ENCODE peak calls at places on chromosomes 1 and 21, in four cellular contexts. One of them, this sample, is unnamed.
A peak's percentile ranks its signal among the peaks of the same experiment; 100 is the strongest.

GRCh38 chr1:159594581-159594980 is 7.0 kb downstream of the APCS start:
- DNase-seq in fibroblast of mammary gland: peak; percentile 31
- DNase-seq in nephron progenitor cell: no peak
- DNase-seq in progenitor cell of endocrine pancreas: no peak
- DNase-seq in this sample: no peak

GRCh38 chr1:47575855-47576757 is 138.3 kb downstream of the FOXD2 start:
- DNase-seq in fibroblast of mammary gland: peak; percentile 41
- DNase-seq in progenitor cell of endocrine pancreas: no peak
- DNase-seq in nephron progenitor cell: no peak
- DNase-seq in this sample: no peak

GRCh38 chr1:7299994-7300393 is 471.1 kb upstream of the VAMP3 start:
- DNase-seq in nephron progenitor cell: no peak
- DNase-seq in fibroblast of mammary gland: peak; percentile 88
- DNase-seq in progenitor cell of endocrine pancreas: no peak
- DNase-seq in this sample: no peak

GRCh38 chr21:32173106-32173755 is 105.6 kb downstream of the MIS18A start:
- DNase-seq in progenitor cell of endocrine pancreas: no peak
- DNase-seq in nephron progenitor cell: no peak
- DNase-seq in fibroblast of mammary gland: no peak
- DNase-seq in this sample: no peak

GRCh38 chr1:79005945-79006344 is 585 bp downstream of the ADGRL4 start:
- DNase-seq in nephron progenitor cell: no peak
- DNase-seq in progenitor cell of endocrine pancreas: no peak
- DNase-seq in fibroblast of mammary gland: peak; percentile 17
- DNase-seq in this sample: no peak

GRCh38 chr1:240737761-240738265 is 125.9 kb upstream of the GREM2 start:
- DNase-seq in nephron progenitor cell: no peak
- DNase-seq in fibroblast of mammary gland: no peak
- DNase-seq in progenitor cell of endocrine pancreas: no peak
- DNase-seq in this sample: no peak

GRCh38 chr1:245031041-245031440 is 123.7 kb upstream of the KIF26B start:
- DNase-seq in nephron progenitor cell: no peak
- DNase-seq in progenitor cell of endocrine pancreas: no peak
- DNase-seq in fibroblast of mammary gland: peak; percentile 11
- DNase-seq in this sample: no peak

GRCh38 chr1:46675549-46676314 is 4.1 kb downstream of the TEX38 start:
- DNase-seq in fibroblast of mammary gland: no peak
- DNase-seq in nephron progenitor cell: no peak
- DNase-seq in progenitor cell of endocrine pancreas: no peak
- DNase-seq in this sample: no peak

GRCh38 chr1:34977210-34977471 is 8.0 kb downstream of the TMEM35B start:
- DNase-seq in fibroblast of mammary gland: no peak
- DNase-seq in nephron progenitor cell: no peak
- DNase-seq in progenitor cell of endocrine pancreas: no peak
- DNase-seq in this sample: peak; percentile 57

GRCh38 chr21:44618504-44618903 is 6.6 kb downstream of the KRTAP10-8 start:
- DNase-seq in nephron progenitor cell: no peak
- DNase-seq in progenitor cell of endocrine pancreas: no peak
- DNase-seq in fibroblast of mammary gland: no peak
- DNase-seq in this sample: peak; percentile 40

GRCh38 chr1:232841823-232842565 is 36.8 kb downstream of the MAP10 start:
- DNase-seq in fibroblast of mammary gland: no peak
- DNase-seq in nephron progenitor cell: no peak
- DNase-seq in progenitor cell of endocrine pancreas: no peak
- DNase-seq in this sample: no peak

GRCh38 chr1:40899230-40899870 is 37.2 kb upstream of the CITED4 start:
- DNase-seq in nephron progenitor cell: no peak
- DNase-seq in fibroblast of mammary gland: no peak
- DNase-seq in progenitor cell of endocrine pancreas: no peak
- DNase-seq in this sample: no peak

GRCh38 chr1:197671140-197671539 is 104.1 kb downstream of the DENND1B start:
- DNase-seq in fibroblast of mammary gland: peak; percentile 48
- DNase-seq in progenitor cell of endocrine pancreas: no peak
- DNase-seq in nephron progenitor cell: no peak
- DNase-seq in this sample: no peak

GRCh38 chr21:23811802-23812201 is 1795.5 kb downstream of the MRPL39 start:
- DNase-seq in progenitor cell of endocrine pancreas: no peak
- DNase-seq in nephron progenitor cell: no peak
- DNase-seq in fibroblast of mammary gland: no peak
- DNase-seq in this sample: no peak

GRCh38 chr1:165914136-165914798 is 86.9 kb downstream of the UCK2 start:
- DNase-seq in nephron progenitor cell: peak; percentile 62
- DNase-seq in fibroblast of mammary gland: peak; percentile 86
- DNase-seq in progenitor cell of endocrine pancreas: peak; percentile 46
- DNase-seq in this sample: peak; percentile 69

GRCh38 chr1:17259233-17259873 is 10.5 kb downstream of the PADI3 start:
- DNase-seq in nephron progenitor cell: no peak
- DNase-seq in progenitor cell of endocrine pancreas: no peak
- DNase-seq in fibroblast of mammary gland: peak; percentile 55
- DNase-seq in this sample: no peak

GRCh38 chr1:70910013-70910412 is 137.6 kb downstream of the PTGER3 start:
- DNase-seq in nephron progenitor cell: no peak
- DNase-seq in progenitor cell of endocrine pancreas: no peak
- DNase-seq in fibroblast of mammary gland: no peak
- DNase-seq in this sample: no peak

GRCh38 chr1:38500352-38500751 is 359.2 kb downstream of the RRAGC start:
- DNase-seq in fibroblast of mammary gland: no peak
- DNase-seq in nephron progenitor cell: no peak
- DNase-seq in progenitor cell of endocrine pancreas: no peak
- DNase-seq in this sample: no peak

GRCh38 chr1:39113109-39113743 is 87.1 kb downstream of the NDUFS5 start:
- DNase-seq in progenitor cell of endocrine pancreas: no peak
- DNase-seq in fibroblast of mammary gland: no peak
- DNase-seq in nephron progenitor cell: no peak
- DNase-seq in this sample: no peak

GRCh38 chr1:232899839-232900238 is 50.6 kb upstream of the NTPCR start:
- DNase-seq in fibroblast of mammary gland: no peak
- DNase-seq in nephron progenitor cell: no peak
- DNase-seq in progenitor cell of endocrine pancreas: no peak
- DNase-seq in this sample: no peak

GRCh38 chr1:117659565-117660264 is 53.9 kb downstream of the TENT5C start:
- DNase-seq in nephron progenitor cell: no peak
- DNase-seq in progenitor cell of endocrine pancreas: no peak
- DNase-seq in fibroblast of mammary gland: no peak
- DNase-seq in this sample: no peak

GRCh38 chr1:244254467-244254866 is 197.2 kb downstream of the ADSS2 start:
- DNase-seq in fibroblast of mammary gland: no peak
- DNase-seq in nephron progenitor cell: no peak
- DNase-seq in progenitor cell of endocrine pancreas: no peak
- DNase-seq in this sample: peak; percentile 45

GRCh38 chr1:192538407-192539311 is 36.9 kb upstream of the RGS1 start:
- DNase-seq in nephron progenitor cell: no peak
- DNase-seq in progenitor cell of endocrine pancreas: no peak
- DNase-seq in fibroblast of mammary gland: peak; percentile 67
- DNase-seq in this sample: no peak

GRCh38 chr1:150134537-150134936 is 15.2 kb upstream of the PLEKHO1 start:
- DNase-seq in nephron progenitor cell: no peak
- DNase-seq in progenitor cell of endocrine pancreas: no peak
- DNase-seq in fibroblast of mammary gland: no peak
- DNase-seq in this sample: no peak

GRCh38 chr1:44407430-44408180 is 2.5 kb downstream of the RNF220 start:
- DNase-seq in nephron progenitor cell: peak; percentile 70
- DNase-seq in progenitor cell of endocrine pancreas: peak; percentile 25
- DNase-seq in fibroblast of mammary gland: no peak
- DNase-seq in this sample: no peak

GRCh38 chr21:45379171-45379900 is 25.6 kb upstream of the COL18A1 start:
- DNase-seq in nephron progenitor cell: no peak
- DNase-seq in fibroblast of mammary gland: no peak
- DNase-seq in progenitor cell of endocrine pancreas: no peak
- DNase-seq in this sample: peak; percentile 3

GRCh38 chr1:117044217-117044616 is 15.9 kb upstream of the TTF2 start:
- DNase-seq in fibroblast of mammary gland: no peak
- DNase-seq in nephron progenitor cell: no peak
- DNase-seq in progenitor cell of endocrine pancreas: no peak
- DNase-seq in this sample: no peak

GRCh38 chr1:94792473-94792875 is 27.7 kb upstream of the SLC44A3 start:
- DNase-seq in nephron progenitor cell: no peak
- DNase-seq in fibroblast of mammary gland: peak; percentile 87
- DNase-seq in progenitor cell of endocrine pancreas: no peak
- DNase-seq in this sample: no peak

GRCh38 chr1:96771847-96772246 is 50.3 kb downstream of the PTBP2 start:
- DNase-seq in nephron progenitor cell: no peak
- DNase-seq in fibroblast of mammary gland: no peak
- DNase-seq in progenitor cell of endocrine pancreas: no peak
- DNase-seq in this sample: no peak
- TF ChIP-seq CTCF in nephron progenitor cell: no peak
- TF ChIP-seq CTCF in fibroblast of mammary gland: no peak
- TF ChIP-seq CTCF in progenitor cell of endocrine pancreas: no peak
- TF ChIP-seq CTCF in this sample: no peak

DNA sequence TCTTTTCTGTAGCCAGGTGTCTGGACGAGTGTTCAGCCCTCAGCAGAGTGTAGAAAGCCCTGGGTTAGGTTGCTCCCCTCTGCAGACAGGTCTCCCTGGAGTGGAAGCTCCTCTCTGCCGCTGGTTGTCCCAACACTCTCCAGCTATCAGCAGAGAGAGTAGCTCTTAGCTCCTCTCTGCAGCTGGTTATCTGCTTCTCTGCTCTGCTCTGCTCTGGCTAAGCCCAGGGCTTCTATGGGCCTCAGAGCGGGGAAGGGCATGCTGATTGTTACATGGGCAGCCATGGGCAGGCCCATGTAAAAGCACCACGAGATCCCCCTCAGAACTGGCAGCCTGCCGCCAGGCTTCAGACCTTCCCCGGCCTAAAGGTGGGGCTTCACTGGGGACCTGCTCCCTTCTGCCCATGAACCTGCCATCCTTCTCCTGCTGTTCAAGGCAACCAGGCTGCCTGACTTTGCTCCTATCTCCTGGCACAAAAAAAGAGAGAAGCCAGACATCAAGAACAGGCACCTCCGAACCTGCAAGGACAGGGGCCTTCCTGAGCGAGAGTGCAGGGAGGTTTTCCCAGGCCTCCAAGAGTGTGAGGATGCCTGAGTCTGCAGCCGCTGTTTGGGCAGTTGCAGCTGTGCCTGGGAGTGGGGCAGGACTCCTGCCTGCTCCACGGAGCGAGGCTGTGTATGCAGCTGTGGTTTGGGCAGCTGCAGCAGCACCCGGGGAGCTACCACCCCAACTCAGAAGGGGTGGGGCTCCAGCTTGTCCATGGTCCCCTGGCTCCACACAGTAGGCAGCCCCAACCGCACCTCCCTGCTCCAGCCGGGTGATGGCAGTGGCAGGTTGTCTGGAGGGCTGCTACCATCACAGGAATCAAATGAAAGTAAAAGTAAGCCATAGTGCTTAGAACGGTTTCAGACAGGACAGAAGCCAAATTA is 973.7 kb downstream of the LTN1 start:
- DNase-seq in fibroblast of mammary gland: no peak
- DNase-seq in progenitor cell of endocrine pancreas: no peak
- DNase-seq in nephron progenitor cell: no peak
- DNase-seq in this sample: peak; percentile 18
- TF ChIP-seq CTCF in fibroblast of mammary gland: no peak
- TF ChIP-seq CTCF in progenitor cell of endocrine pancreas: peak; percentile 16
- TF ChIP-seq CTCF in nephron progenitor cell: no peak
- TF ChIP-seq CTCF in this sample: no peak

GRCh38 chr1:177928194-177928593 is 41.7 kb downstream of the SEC16B start:
- DNase-seq in fibroblast of mammary gland: peak; percentile 36
- DNase-seq in nephron progenitor cell: no peak
- DNase-seq in progenitor cell of endocrine pancreas: no peak
- DNase-seq in this sample: no peak
- TF ChIP-seq CTCF in fibroblast of mammary gland: peak; percentile 30
- TF ChIP-seq CTCF in nephron progenitor cell: peak; percentile 7
- TF ChIP-seq CTCF in progenitor cell of endocrine pancreas: peak; percentile 28
- TF ChIP-seq CTCF in this sample: no peak

DNA sequence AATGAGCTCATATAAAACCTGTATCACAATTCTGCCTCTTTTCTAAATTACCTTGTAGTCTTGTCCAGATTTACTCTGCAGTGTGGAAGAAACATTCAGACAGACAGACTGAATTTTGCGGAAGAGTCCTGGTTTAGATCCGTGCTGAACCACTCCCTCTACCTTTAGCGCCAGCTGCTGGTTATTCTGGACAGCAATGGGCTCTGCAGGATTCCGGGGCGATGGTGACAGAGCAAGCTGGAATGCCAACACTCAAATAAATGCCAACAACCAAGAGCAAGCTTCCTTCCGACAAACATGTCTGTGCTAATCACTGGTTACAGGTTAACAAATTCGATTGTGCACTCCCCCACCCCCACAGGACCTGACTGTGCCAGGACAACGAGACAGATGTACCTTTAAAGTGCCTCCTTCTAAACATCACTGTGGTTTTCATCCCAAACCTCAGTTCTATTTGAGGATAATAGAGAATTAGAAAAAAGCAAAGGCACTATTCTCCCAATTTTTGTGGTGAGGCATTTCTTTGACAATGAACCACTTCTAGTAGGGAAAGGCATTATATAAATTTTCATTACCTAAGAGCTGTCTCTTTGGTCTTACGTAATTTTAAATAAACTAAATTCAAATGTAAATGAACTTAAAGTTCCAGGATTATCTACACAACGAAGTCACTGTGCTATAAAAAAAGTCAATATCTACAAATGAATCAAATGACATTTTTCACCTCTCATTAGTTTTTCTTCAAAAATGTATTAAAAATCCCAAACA is 90.4 kb downstream of the INTS7 start:
- DNase-seq in nephron progenitor cell: peak; percentile 18
- DNase-seq in fibroblast of mammary gland: peak; percentile 43
- DNase-seq in progenitor cell of endocrine pancreas: no peak
- DNase-seq in this sample: peak; percentile 75
- TF ChIP-seq CTCF in nephron progenitor cell: peak; percentile 21
- TF ChIP-seq CTCF in fibroblast of mammary gland: peak; percentile 47
- TF ChIP-seq CTCF in progenitor cell of endocrine pancreas: peak; percentile 53
- TF ChIP-seq CTCF in this sample: peak; percentile 49

GRCh38 chr1:98056781-98057180 is 135.9 kb upstream of the DPYD start:
- DNase-seq in fibroblast of mammary gland: no peak
- DNase-seq in progenitor cell of endocrine pancreas: no peak
- DNase-seq in nephron progenitor cell: no peak
- DNase-seq in this sample: no peak

GRCh38 chr1:98053471-98054366 is 132.9 kb upstream of the DPYD start:
- DNase-seq in fibroblast of mammary gland: peak; percentile 51
- DNase-seq in progenitor cell of endocrine pancreas: peak; percentile 70
- DNase-seq in nephron progenitor cell: peak; percentile 84
- DNase-seq in this sample: peak; percentile 60

GRCh38 chr1:98054786-98055185 is 134.0 kb upstream of the DPYD start:
- DNase-seq in progenitor cell of endocrine pancreas: no peak
- DNase-seq in nephron progenitor cell: no peak
- DNase-seq in fibroblast of mammary gland: no peak
- DNase-seq in this sample: no peak

GRCh38 chr1:98055457-98055856 is 134.6 kb upstream of the DPYD start:
- DNase-seq in fibroblast of mammary gland: no peak
- DNase-seq in progenitor cell of endocrine pancreas: no peak
- DNase-seq in nephron progenitor cell: no peak
- DNase-seq in this sample: no peak

DNA sequence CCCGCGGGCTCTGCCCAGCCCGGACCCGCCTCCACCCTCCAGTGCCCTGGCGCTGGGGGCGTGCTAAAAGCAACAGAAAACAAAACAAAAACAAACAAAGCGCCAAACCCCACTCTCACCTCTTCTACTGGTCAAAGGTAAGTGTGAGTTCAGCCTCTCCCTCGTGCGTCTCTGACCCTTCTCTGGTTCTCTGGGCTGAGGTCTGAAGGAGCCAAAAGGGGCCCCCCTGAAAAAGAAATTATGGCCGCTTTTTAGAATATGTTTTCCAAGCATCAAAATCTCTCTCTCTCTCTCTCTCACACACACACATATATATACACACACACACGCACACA is 133.5 kb upstream of the DPYD start:
- DNase-seq in fibroblast of mammary gland: no peak
- DNase-seq in nephron progenitor cell: no peak
- DNase-seq in progenitor cell of endocrine pancreas: no peak
- DNase-seq in this sample: no peak
- TF ChIP-seq CTCF in fibroblast of mammary gland: no peak
- TF ChIP-seq CTCF in nephron progenitor cell: no peak
- TF ChIP-seq CTCF in progenitor cell of endocrine pancreas: peak; percentile 1
- TF ChIP-seq CTCF in this sample: no peak

GRCh38 chr1:239308701-239309333 is 77.6 kb upstream of the CHRM3 start:
- DNase-seq in fibroblast of mammary gland: peak; percentile 1
- DNase-seq in nephron progenitor cell: peak; percentile 60
- DNase-seq in progenitor cell of endocrine pancreas: peak; percentile 23
- DNase-seq in this sample: no peak
- TF ChIP-seq CTCF in fibroblast of mammary gland: peak; percentile 38
- TF ChIP-seq CTCF in nephron progenitor cell: peak; percentile 75
- TF ChIP-seq CTCF in progenitor cell of endocrine pancreas: peak; percentile 69
- TF ChIP-seq CTCF in this sample: no peak

This sample was measured in adrenal gland.